ENCODE peak calls at places on chromosomes 11 and 22, in six cellular contexts. L is psoas muscle, M is cardiac muscle cell, Q is SK-N-SH, A is heart right ventricle, I is dorsolateral prefrontal cortex. S is an unnamed sample. For H3K27me3, the result is how much of the 10 kb centered on the place peaks cover.

GRCh38 chr11:119586181-119586580 is 142.8 kb downstream of the NECTIN1 start:
- DNase-seq in A (no peak), I (no peak), M (no peak), Q (no peak), L (no peak), S (peak)

GRCh38 chr22:28279888-28280287 is 360.8 kb upstream of the PITPNB start:
- DNase-seq in M (no peak), L (no peak), I (no peak), Q (no peak), A (no peak), S (no peak)

GRCh38 chr11:128367573-128367972 is 219.8 kb downstream of the ETS1 start:
- DNase-seq in L (no peak), I (no peak), M (no peak), Q (no peak), A (no peak), S (no peak)

GRCh38 chr11:94111660-94112059 is 17.0 kb upstream of the PANX1 start:
- DNase-seq in A (peak), L (no peak), I (no peak), Q (no peak), M (no peak), S (peak)

GRCh38 chr11:704799-705645 is 1.0 kb upstream of the EPS8L2 start:
- DNase-seq in M (no peak), I (no peak), L (no peak), A (no peak), Q (peak), S (peak)

GRCh38 chr22:23537421-23537820 is 42.7 kb downstream of the IGLL1 start:
- DNase-seq in A (no peak), L (peak), I (peak), Q (no peak), M (peak), S (no peak)

GRCh38 chr22:44309137-44309536 is 3.6 kb downstream of the SHISAL1 start:
- DNase-seq in I (no peak), A (no peak), L (peak), M (peak), Q (no peak), S (peak)

GRCh38 chr11:78961186-78961782 is 386.6 kb upstream of the NARS2 start:
- DNase-seq in L (no peak), A (no peak), M (peak), Q (peak), I (no peak), S (peak)

GRCh38 chr11:71951741-71952310 is 23.0 kb downstream of the RNF121 start:
- DNase-seq in A (no peak), M (peak), L (no peak), I (no peak), Q (no peak), S (no peak)

GRCh38 chr11:118198370-118198769 is 21.9 kb upstream of the SCN2B start:
- DNase-seq in Q (peak), A (peak), M (peak), I (peak), L (peak), S (peak)

GRCh38 chr11:76615950-76616349 is 54.6 kb downstream of the LRRC32 start:
- DNase-seq in L (no peak), I (no peak), M (peak), Q (no peak), A (peak), S (peak)

GRCh38 chr22:31346733-31347250 is 646 bp upstream of the PATZ1 start:
- DNase-seq in M (peak), L (peak), I (peak), A (peak), Q (peak), S (no peak)

GRCh38 chr11:128235446-128235845 is 351.9 kb downstream of the ETS1 start:
- DNase-seq in M (no peak), Q (peak), L (no peak), I (no peak), A (no peak), S (no peak)

GRCh38 chr22:27212617-27213177 is 555.3 kb downstream of the MIAT start:
- DNase-seq in I (no peak), Q (no peak), M (peak), L (peak), A (peak), S (peak)

GRCh38 chr11:72525466-72525865 is 91.1 kb upstream of the CLPB start:
- DNase-seq in Q (no peak), M (no peak), I (no peak), A (no peak), L (peak), S (no peak)

GRCh38 chr11:83568474-83568873 is 282.3 kb upstream of the CCDC90B start:
- DNase-seq in A (no peak), L (no peak), M (no peak), Q (no peak), I (no peak), S (no peak)

GRCh38 chr11:93662177-93662575 is 694 bp downstream of the CEP295 start:
- DNase-seq in I (no peak), L (no peak), M (no peak), Q (no peak), A (no peak), S (no peak)

GRCh38 chr22:47928626-47929025 is 1166.2 kb downstream of the TBC1D22A start:
- DNase-seq in Q (no peak), M (no peak), L (no peak), I (no peak), A (no peak), S (no peak)

GRCh38 chr11:131677832-131678470 is 307.5 kb downstream of the NTM start:
- DNase-seq in M (no peak), Q (no peak), A (no peak), I (no peak), L (no peak), S (no peak)

GRCh38 chr22:39350803-39351688 is 1.3 kb downstream of the SYNGR1 start:
- DNase-seq in L (no peak), I (no peak), Q (no peak), A (no peak), M (no peak), S (no peak)

GRCh38 chr11:27705873-27706820 is 5.9 kb upstream of the BDNF start:
- DNase-seq in I (no peak), Q (peak), L (no peak), M (peak), A (no peak), S (peak)

GRCh38 chr22:44483878-44484277 is 14.2 kb downstream of the RTL6 start:
- DNase-seq in L (no peak), M (peak), Q (no peak), I (no peak), A (no peak), S (no peak)

GRCh38 chr11:76714493-76714892 is 43.9 kb upstream of the LRRC32 start:
- DNase-seq in L (no peak), M (no peak), Q (no peak), A (no peak), I (no peak), S (no peak)

GRCh38 chr11:7573558-7574296 is 59.9 kb downstream of the PPFIBP2 start:
- DNase-seq in Q (no peak), I (no peak), A (no peak), L (no peak), M (no peak), S (no peak)

GRCh38 chr11:65649656-65650546 is 12.0 kb downstream of the SIPA1 start:
- DNase-seq in M (no peak), Q (no peak), I (no peak), A (no peak), L (peak), S (no peak)

GRCh38 chr11:2217211-2218081 is 45.8 kb upstream of the TH start:
- DNase-seq in A (no peak), M (no peak), L (no peak), I (no peak), Q (peak), S (no peak)

GRCh38 chr11:83060965-83061364 is 10.7 kb downstream of the RAB30 start:
- DNase-seq in I (no peak), A (no peak), M (no peak), Q (no peak), L (no peak), S (no peak)

GRCh38 chr11:61769169-61769920 is 16.9 kb downstream of the MYRF start:
- DNase-seq in Q (no peak), M (peak), L (no peak), I (no peak), A (no peak), S (no peak)

GRCh38 chr11:34359548-34359891 is 1.7 kb upstream of the ABTB2 start:
- DNase-seq in L (no peak), I (no peak), A (no peak), Q (peak), M (no peak), S (no peak)
- H3K4me3 ChIP-seq in L (peak), I (peak), A (no peak), Q (peak), M (peak), S (no peak)

DNA sequence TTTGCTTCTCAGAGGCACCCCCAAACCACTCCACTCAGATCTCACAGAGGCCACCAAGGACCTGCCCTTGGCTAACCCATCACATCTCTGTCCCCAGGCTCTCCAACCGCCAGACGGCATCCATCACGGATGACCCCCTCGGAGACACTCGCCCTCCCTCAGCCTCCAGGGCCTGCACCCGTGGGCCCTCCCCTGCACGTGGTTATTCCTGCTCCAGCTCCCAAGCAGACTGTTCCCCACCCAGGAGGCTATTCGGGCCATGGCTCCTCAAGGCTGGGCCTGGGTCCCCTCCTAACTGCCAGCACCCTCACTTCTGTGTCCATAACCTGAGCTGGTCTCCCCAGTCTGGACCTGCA is 11.0 kb downstream of the CELSR1 start:
- DNase-seq in L (no peak), A (no peak), M (no peak), Q (no peak), I (no peak), S (no peak)
- H3K27me3 ChIP-seq in L (under half), A (under half), M (under half), Q (under half), I (under half), S (under half)

GRCh38 chr22:50151571-50152537 is 18.7 kb upstream of the PANX2 start:
- DNase-seq in Q (no peak), M (no peak), A (no peak), I (no peak), L (no peak), S (no peak)
- TF ChIP-seq CTCF in Q (no peak), M (no peak), A (no peak), I (no peak), L (no peak), S (no peak)

GRCh38 chr22:41910050-41910598 is 4.8 kb downstream of the SHISA8 start:
- DNase-seq in L (no peak), A (peak), M (no peak), I (no peak), Q (peak), S (no peak)
- H3K4me3 ChIP-seq in L (peak), A (no peak), M (peak), I (peak), Q (no peak), S (no peak)

GRCh38 chr11:31827458-31828206 is 16.5 kb upstream of the PAX6 start:
- DNase-seq in Q (no peak), L (no peak), I (no peak), M (no peak), A (no peak), S (no peak)
- H3K27me3 ChIP-seq in Q (half or more), L (half or more), I (half or more), M (half or more), A (half or more), S (half or more)